ENCODE peak calls at places on chromosomes 12 and 14, in five cellular contexts. One of them, this sample, is unnamed.

GRCh38 chr14:24700511-24700910 is 66.5 kb upstream of the GZMB start:
- DNase-seq in BJ: no peak
- DNase-seq in AG08395: no peak
- DNase-seq in iris pigment epithelial cell: no peak
- DNase-seq in mesothelial cell of epicardium: no peak
- DNase-seq in this sample: no peak

GRCh38 chr14:75184447-75184846 is 8.0 kb upstream of the TMED10 start:
- DNase-seq in BJ: peak; percentile 98
- DNase-seq in AG08395: peak; percentile 57
- DNase-seq in iris pigment epithelial cell: peak; percentile 42
- DNase-seq in mesothelial cell of epicardium: no peak
- DNase-seq in this sample: no peak

GRCh38 chr12:119182701-119183493 is 4.2 kb downstream of the HSPB8 start:
- DNase-seq in BJ: no peak
- DNase-seq in AG08395: peak; percentile 21
- DNase-seq in iris pigment epithelial cell: no peak
- DNase-seq in mesothelial cell of epicardium: no peak
- DNase-seq in this sample: no peak

GRCh38 chr14:99425272-99425681 is 55.4 kb downstream of the SETD3 start:
- DNase-seq in BJ: no peak
- DNase-seq in AG08395: no peak
- DNase-seq in iris pigment epithelial cell: no peak
- DNase-seq in mesothelial cell of epicardium: no peak
- DNase-seq in this sample: no peak

GRCh38 chr14:65260786-65261185 is 151.7 kb upstream of the FUT8 start:
- DNase-seq in BJ: no peak
- DNase-seq in AG08395: peak; percentile 60
- DNase-seq in iris pigment epithelial cell: peak; percentile 44
- DNase-seq in mesothelial cell of epicardium: no peak
- DNase-seq in this sample: no peak

GRCh38 chr12:124646385-124647230 is 79.2 kb upstream of the NCOR2 start:
- DNase-seq in BJ: no peak
- DNase-seq in AG08395: no peak
- DNase-seq in iris pigment epithelial cell: no peak
- DNase-seq in mesothelial cell of epicardium: no peak
- DNase-seq in this sample: no peak

GRCh38 chr12:57853864-57854556 is 7.5 kb upstream of the CTDSP2 start:
- DNase-seq in BJ: no peak
- DNase-seq in AG08395: no peak
- DNase-seq in iris pigment epithelial cell: no peak
- DNase-seq in mesothelial cell of epicardium: no peak
- DNase-seq in this sample: no peak

GRCh38 chr14:102063092-102063807 is 23.6 kb downstream of the HSP90AA1 start:
- DNase-seq in BJ: peak; percentile 71
- DNase-seq in AG08395: peak; percentile 88
- DNase-seq in iris pigment epithelial cell: peak; percentile 86
- DNase-seq in mesothelial cell of epicardium: peak; percentile 47
- DNase-seq in this sample: peak; percentile 84

GRCh38 chr12:74043343-74043742 is 494.3 kb upstream of the ATXN7L3B start:
- DNase-seq in BJ: no peak
- DNase-seq in AG08395: no peak
- DNase-seq in iris pigment epithelial cell: peak; percentile 97
- DNase-seq in mesothelial cell of epicardium: no peak
- DNase-seq in this sample: no peak

GRCh38 chr14:81051547-81051946 is 96.1 kb downstream of the TSHR start:
- DNase-seq in BJ: no peak
- DNase-seq in AG08395: no peak
- DNase-seq in iris pigment epithelial cell: no peak
- DNase-seq in mesothelial cell of epicardium: no peak
- DNase-seq in this sample: no peak

GRCh38 chr12:47346251-47347019 is 266.7 kb upstream of the AMIGO2 start:
- DNase-seq in BJ: no peak
- DNase-seq in AG08395: no peak
- DNase-seq in iris pigment epithelial cell: no peak
- DNase-seq in mesothelial cell of epicardium: no peak
- DNase-seq in this sample: no peak

GRCh38 chr14:25431211-25432076 is 381.5 kb upstream of the STXBP6 start:
- DNase-seq in BJ: no peak
- DNase-seq in AG08395: no peak
- DNase-seq in iris pigment epithelial cell: peak; percentile 3
- DNase-seq in mesothelial cell of epicardium: no peak
- DNase-seq in this sample: peak; percentile 56

GRCh38 chr14:68464716-68465115 is 328.2 kb downstream of the ZFP36L1 start:
- DNase-seq in BJ: peak; percentile 37
- DNase-seq in AG08395: peak; percentile 26
- DNase-seq in iris pigment epithelial cell: peak; percentile 85
- DNase-seq in mesothelial cell of epicardium: no peak
- DNase-seq in this sample: peak; percentile 68

GRCh38 chr12:93824514-93825500 is 147.6 kb downstream of the CRADD start:
- DNase-seq in BJ: no peak
- DNase-seq in AG08395: no peak
- DNase-seq in iris pigment epithelial cell: peak; percentile 68
- DNase-seq in mesothelial cell of epicardium: no peak
- DNase-seq in this sample: no peak

GRCh38 chr12:46886541-46887041 is 60.8 kb upstream of the SLC38A4 start:
- DNase-seq in BJ: no peak
- DNase-seq in AG08395: peak; percentile 71
- DNase-seq in iris pigment epithelial cell: peak; percentile 52
- DNase-seq in mesothelial cell of epicardium: no peak
- DNase-seq in this sample: no peak

GRCh38 chr12:132181570-132182200 is 37.4 kb downstream of the NOC4L start:
- DNase-seq in BJ: no peak
- DNase-seq in AG08395: no peak
- DNase-seq in iris pigment epithelial cell: no peak
- DNase-seq in mesothelial cell of epicardium: no peak
- DNase-seq in this sample: no peak

GRCh38 chr12:29794869-29795268 is 11.1 kb upstream of the TMTC1 start:
- DNase-seq in BJ: no peak
- DNase-seq in AG08395: no peak
- DNase-seq in iris pigment epithelial cell: no peak
- DNase-seq in mesothelial cell of epicardium: no peak
- DNase-seq in this sample: no peak

GRCh38 chr12:6548556-6549378 is 7.1 kb downstream of the IFFO1 start:
- DNase-seq in BJ: no peak
- DNase-seq in AG08395: peak; percentile 60
- DNase-seq in iris pigment epithelial cell: peak; percentile 77
- DNase-seq in mesothelial cell of epicardium: no peak
- DNase-seq in this sample: no peak

GRCh38 chr12:45285717-45286116 is 69.8 kb downstream of the ANO6 start:
- DNase-seq in BJ: no peak
- DNase-seq in AG08395: no peak
- DNase-seq in iris pigment epithelial cell: no peak
- DNase-seq in mesothelial cell of epicardium: no peak
- DNase-seq in this sample: no peak

GRCh38 chr14:73168691-73169090 is 32.4 kb downstream of the PSEN1 start:
- DNase-seq in BJ: no peak
- DNase-seq in AG08395: no peak
- DNase-seq in iris pigment epithelial cell: no peak
- DNase-seq in mesothelial cell of epicardium: no peak
- DNase-seq in this sample: no peak

GRCh38 chr14:101673873-101674272 is 87.6 kb upstream of the PPP2R5C start:
- DNase-seq in BJ: no peak
- DNase-seq in AG08395: no peak
- DNase-seq in iris pigment epithelial cell: no peak
- DNase-seq in mesothelial cell of epicardium: no peak
- DNase-seq in this sample: no peak

GRCh38 chr12:87720967-87721366 is 308.2 kb downstream of the C12orf50 start:
- DNase-seq in BJ: no peak
- DNase-seq in AG08395: no peak
- DNase-seq in iris pigment epithelial cell: peak; percentile 38
- DNase-seq in mesothelial cell of epicardium: no peak
- DNase-seq in this sample: no peak

GRCh38 chr12:101877816-101878811 is 734 bp downstream of the DRAM1 start:
- DNase-seq in BJ: no peak
- DNase-seq in AG08395: peak; percentile 32
- DNase-seq in iris pigment epithelial cell: peak; percentile 37
- DNase-seq in mesothelial cell of epicardium: no peak
- DNase-seq in this sample: peak; percentile 62

GRCh38 chr12:57454566-57455373 is at the start of gene INHBE:
- DNase-seq in BJ: peak; percentile 57
- DNase-seq in AG08395: peak; percentile 40
- DNase-seq in iris pigment epithelial cell: peak; percentile 85
- DNase-seq in mesothelial cell of epicardium: no peak
- DNase-seq in this sample: peak; percentile 94

GRCh38 chr12:52990206-52990605 is 16.1 kb upstream of the EIF4B start:
- DNase-seq in BJ: no peak
- DNase-seq in AG08395: peak; percentile 62
- DNase-seq in iris pigment epithelial cell: no peak
- DNase-seq in mesothelial cell of epicardium: no peak
- DNase-seq in this sample: no peak

GRCh38 chr12:75792687-75793086 is 238.9 kb downstream of the PHLDA1 start:
- DNase-seq in BJ: no peak
- DNase-seq in AG08395: no peak
- DNase-seq in iris pigment epithelial cell: no peak
- DNase-seq in mesothelial cell of epicardium: no peak
- DNase-seq in this sample: no peak

GRCh38 chr12:15629108-15629507 is 160.1 kb downstream of the EPS8 start:
- DNase-seq in BJ: peak; percentile 92
- DNase-seq in AG08395: peak; percentile 70
- DNase-seq in iris pigment epithelial cell: peak; percentile 99
- DNase-seq in mesothelial cell of epicardium: no peak
- DNase-seq in this sample: no peak

GRCh38 chr12:93819048-93819491 is 141.9 kb downstream of the CRADD start:
- DNase-seq in BJ: no peak
- DNase-seq in AG08395: peak; percentile 77
- DNase-seq in iris pigment epithelial cell: peak; percentile 90
- DNase-seq in mesothelial cell of epicardium: no peak
- DNase-seq in this sample: no peak

GRCh38 chr12:4276524-4277204 is 3.1 kb downstream of the CCND2 start:
- DNase-seq in BJ: peak; percentile 11
- DNase-seq in AG08395: peak; percentile 84
- DNase-seq in iris pigment epithelial cell: peak; percentile 82
- DNase-seq in mesothelial cell of epicardium: peak; percentile 78
- DNase-seq in this sample: peak; percentile 73

GRCh38 chr12:124740691-124741137 is 123.0 kb downstream of the SCARB1 start:
- DNase-seq in BJ: no peak
- DNase-seq in AG08395: no peak
- DNase-seq in iris pigment epithelial cell: peak; percentile 61
- DNase-seq in mesothelial cell of epicardium: no peak
- DNase-seq in this sample: peak; percentile 71

GRCh38 chr14:93533864-93534263 is 103.1 kb downstream of the UNC79 start:
- DNase-seq in BJ: no peak
- DNase-seq in AG08395: no peak
- DNase-seq in iris pigment epithelial cell: no peak
- DNase-seq in mesothelial cell of epicardium: no peak
- DNase-seq in this sample: no peak

GRCh38 chr14:56118611-56119181 is 485 bp downstream of the PELI2 start:
- DNase-seq in BJ: no peak
- DNase-seq in AG08395: peak; percentile 21
- DNase-seq in iris pigment epithelial cell: peak; percentile 14
- DNase-seq in mesothelial cell of epicardium: peak; percentile 23
- DNase-seq in this sample: peak; percentile 74

This sample was measured in right lobe of liver.